ENCODE peak calls at places on chromosomes 6 and 20, in five cellular contexts. Z, I, O, L and Q are unnamed samples.

GRCh38 chr6:12296255-12296573 is 6.1 kb downstream of the EDN1 start:
- DNase-seq in Z (peak; percentile 29), I (no peak), O (peak; percentile 91), L (no peak), Q (no peak)

GRCh38 chr6:76593668-76594067 is 521.2 kb upstream of the IMPG1 start:
- DNase-seq in I (no peak), O (no peak), Z (no peak), L (no peak), Q (no peak)

GRCh38 chr6:151975795-151976194 is 168.3 kb downstream of the ESR1 start:
- DNase-seq in L (no peak), I (no peak), Z (no peak), O (no peak), Q (no peak)

GRCh38 chr20:58251979-58252591 is 23.6 kb upstream of the ANKRD60 start:
- DNase-seq in I (no peak), O (peak; percentile 99), Z (peak; percentile 51), L (no peak), Q (no peak)

GRCh38 chr6:24492475-24492874 is 2.3 kb upstream of the ALDH5A1 start:
- DNase-seq in I (no peak), Z (peak; percentile 65), O (no peak), L (no peak), Q (peak; percentile 11)

GRCh38 chr6:33746651-33747100 is at the start of gene IP6K3:
- DNase-seq in I (no peak), O (no peak), L (no peak), Z (no peak), Q (no peak)

GRCh38 chr6:111793711-111794111 is 79.5 kb downstream of the FYN start:
- DNase-seq in L (peak; percentile 66), Z (no peak), I (peak; percentile 50), O (no peak), Q (peak; percentile 68)

GRCh38 chr6:113903666-113904330 is 46.7 kb downstream of the MARCKS start:
- DNase-seq in L (no peak), O (no peak), Z (peak; percentile 28), I (no peak), Q (no peak)

GRCh38 chr6:13378669-13379590 is 50.6 kb upstream of the TBC1D7 start:
- DNase-seq in O (peak; percentile 36), L (no peak), I (no peak), Z (peak; percentile 51), Q (no peak)

GRCh38 chr6:113733386-113733785 is 123.8 kb upstream of the MARCKS start:
- DNase-seq in I (no peak), L (no peak), O (no peak), Z (no peak), Q (no peak)

GRCh38 chr6:158742988-158743651 is 76.0 kb downstream of the EZR start:
- DNase-seq in L (no peak), Z (no peak), I (no peak), O (no peak), Q (no peak)

GRCh38 chr20:9021699-9022098 is 47.2 kb upstream of the PLCB4 start:
- DNase-seq in L (no peak), O (peak; percentile 16), Z (peak; percentile 70), I (no peak), Q (no peak)

GRCh38 chr6:32387946-32388345 is 16.2 kb upstream of the TSBP1 start:
- DNase-seq in I (no peak), O (no peak), L (no peak), Z (no peak), Q (no peak)

GRCh38 chr6:82331031-82331773 is 32.4 kb upstream of the TPBG start:
- DNase-seq in I (no peak), Z (peak; percentile 97), O (peak; percentile 79), L (no peak), Q (no peak)

GRCh38 chr6:128311944-128312570 is 208.3 kb downstream of the PTPRK start:
- DNase-seq in O (no peak), I (peak; percentile 20), Z (no peak), L (no peak), Q (no peak)

GRCh38 chr20:57877131-57877784 is 167.4 kb upstream of the PMEPA1 start:
- DNase-seq in Z (no peak), O (no peak), I (no peak), L (no peak), Q (no peak)

GRCh38 chr20:1939270-1939595 is 44.0 kb downstream of the SIRPA start:
- DNase-seq in O (no peak), I (no peak), L (no peak), Z (no peak), Q (no peak)

GRCh38 chr20:40262219-40262618 is 426.8 kb downstream of the MAFB start:
- DNase-seq in I (no peak), O (no peak), L (no peak), Z (no peak), Q (no peak)

GRCh38 chr6:10587694-10588392 is 66.7 kb downstream of the GCNT2 start:
- DNase-seq in L (no peak), I (no peak), Z (no peak), O (no peak), Q (no peak)

GRCh38 chr6:15551798-15552197 is 111.0 kb downstream of the DTNBP1 start:
- DNase-seq in Z (peak; percentile 52), I (no peak), L (no peak), O (no peak), Q (no peak)

GRCh38 chr6:42978487-42978792 is 541 bp downstream of the PEX6 start:
- DNase-seq in Z (peak; percentile 42), I (no peak), L (peak; percentile 53), O (peak; percentile 32), Q (peak; percentile 26)

GRCh38 chr6:41150671-41151070 is 3.5 kb downstream of the TREML1 start:
- DNase-seq in O (no peak), Z (peak; percentile 65), I (no peak), L (no peak), Q (no peak)

GRCh38 chr6:109979033-109979921 is 1.2 kb downstream of the GPR6 start:
- DNase-seq in O (no peak), L (no peak), I (no peak), Z (no peak), Q (no peak)

GRCh38 chr6:157653521-157653920 is 169.5 kb upstream of the SNX9 start:
- DNase-seq in O (no peak), I (no peak), Z (no peak), L (no peak), Q (no peak)

GRCh38 chr20:45229264-45230056 is 8.3 kb downstream of the SEMG2 start:
- DNase-seq in I (peak; percentile 65), O (peak; percentile 91), L (peak; percentile 80), Z (peak; percentile 72), Q (peak; percentile 79)

GRCh38 chr6:133646021-133646682 is 242.8 kb upstream of the TCF21 start:
- DNase-seq in Z (no peak), I (no peak), O (peak; percentile 68), L (no peak), Q (no peak)

GRCh38 chr6:15893556-15894253 is 230.9 kb upstream of the DTNBP1 start:
- DNase-seq in O (peak; percentile 86), L (no peak), Z (peak; percentile 88), I (no peak), Q (no peak)

GRCh38 chr6:15881150-15881549 is 218.3 kb upstream of the DTNBP1 start:
- DNase-seq in O (no peak), Z (no peak), I (no peak), L (no peak), Q (no peak)

GRCh38 chr6:13924949-13925881 is at the start of gene RNF182:
- DNase-seq in Z (peak; percentile 11), I (peak; percentile 64), O (peak; percentile 72), L (peak; percentile 17), Q (no peak)

GRCh38 chr20:32566379-32567374 is 18.5 kb downstream of the NOL4L start:
- DNase-seq in I (no peak), L (no peak), Z (no peak), O (no peak), Q (no peak)

GRCh38 chr6:3151705-3152104 is 5.6 kb downstream of the TUBB2A start:
- DNase-seq in O (no peak), I (no peak), L (no peak), Z (no peak), Q (no peak)

GRCh38 chr6:2353412-2354137 is 108.2 kb upstream of the GMDS start:
- DNase-seq in I (peak; percentile 75), Z (peak; percentile 72), O (peak; percentile 90), L (peak; percentile 68), Q (peak; percentile 60)

GRCh38 chr6:54063228-54063539 is 48.1 kb upstream of the MLIP start:
- DNase-seq in O (no peak), I (no peak), L (no peak), Z (no peak), Q (no peak)

GRCh38 chr6:71321344-71321743 is 32.7 kb downstream of the OGFRL1 start:
- DNase-seq in I (no peak), O (peak; percentile 7), L (no peak), Z (no peak), Q (no peak)